ENCODE peak calls at places on chromosomes 12 and 14, in four cellular contexts. A is transverse colon, X is GM12878, K is uterus. N is an unnamed sample. For H3K36me3, the result is how much of the 10 kb centered on the place peaks cover.

GRCh38 chr12:78787576-78787975 is 77.0 kb upstream of the SYT1 start:
- DNase-seq in K (no peak), A (no peak), X (no peak), N (no peak)

GRCh38 chr14:102739190-102739469 is 38.1 kb upstream of the TRAF3 start:
- DNase-seq in A (no peak), K (no peak), X (no peak), N (no peak)

GRCh38 chr12:24821691-24822090 is 127.2 kb downstream of the BCAT1 start:
- DNase-seq in X (peak), K (no peak), A (no peak), N (no peak)

GRCh38 chr14:100314724-100315123 is 8.4 kb upstream of the SLC25A47 start:
- DNase-seq in A (peak), K (no peak), X (no peak), N (no peak)

GRCh38 chr12:111444314-111444705 is 38.6 kb downstream of the SH2B3 start:
- DNase-seq in A (peak), X (peak), K (no peak), N (no peak)

GRCh38 chr12:58588771-58589170 is 331.5 kb downstream of the LRIG3 start:
- DNase-seq in A (no peak), X (no peak), K (no peak), N (no peak)

GRCh38 chr12:124551268-124552144 is 15.9 kb downstream of the NCOR2 start:
- DNase-seq in X (no peak), K (peak), A (peak), N (no peak)

GRCh38 chr12:46107591-46107990 is 117.2 kb upstream of the SCAF11 start:
- DNase-seq in K (no peak), X (no peak), A (no peak), N (no peak)

GRCh38 chr12:131035268-131035681 is 81.6 kb downstream of the ADGRD1 start:
- DNase-seq in A (no peak), K (no peak), X (no peak), N (no peak)

GRCh38 chr12:110001596-110001995 is 2.4 kb downstream of the ANKRD13A start:
- DNase-seq in K (no peak), A (no peak), X (no peak), N (no peak)

GRCh38 chr14:105477659-105478623 is 3.3 kb downstream of the CRIP2 start:
- DNase-seq in X (no peak), A (no peak), K (no peak), N (no peak)

GRCh38 chr12:56079729-56080555 is at the start of gene ERBB3:
- DNase-seq in A (peak), X (no peak), K (peak), N (peak)

GRCh38 chr14:47674546-47675238 is 713 bp downstream of the MDGA2 start:
- DNase-seq in X (no peak), A (no peak), K (no peak), N (no peak)

GRCh38 chr14:102986810-102987579 is 64.5 kb downstream of the AMN start:
- DNase-seq in K (no peak), A (no peak), X (no peak), N (no peak)

GRCh38 chr14:89748004-89748403 is 206.5 kb downstream of the EFCAB11 start:
- DNase-seq in K (no peak), A (no peak), X (no peak), N (no peak)

GRCh38 chr14:84298738-84299137 is 1231.2 kb upstream of the FLRT2 start:
- DNase-seq in X (no peak), K (no peak), A (no peak), N (no peak)

GRCh38 chr12:18811268-18811667 is 73.3 kb downstream of the CAPZA3 start:
- DNase-seq in X (no peak), K (no peak), A (no peak), N (no peak)

GRCh38 chr12:4290011-4290790 is 16.6 kb downstream of the CCND2 start:
- DNase-seq in K (no peak), X (no peak), A (no peak), N (no peak)

GRCh38 chr14:25371053-25371452 is 321.1 kb upstream of the STXBP6 start:
- DNase-seq in K (no peak), A (no peak), X (no peak), N (no peak)

GRCh38 chr12:1801285-1801975 is 18.9 kb upstream of the LRTM2 start:
- DNase-seq in K (peak), X (no peak), A (peak), N (no peak)

GRCh38 chr14:64117671-64118402 is 176.3 kb downstream of the ESR2 start:
- DNase-seq in X (no peak), K (no peak), A (no peak), N (peak)

GRCh38 chr14:93114713-93115068 is 1.0 kb downstream of the ITPK1 start:
- DNase-seq in K (no peak), A (peak), X (no peak), N (peak)

GRCh38 chr12:91601057-91601456 is 418.4 kb upstream of the DCN start:
- DNase-seq in X (no peak), K (no peak), A (no peak), N (no peak)

GRCh38 chr12:69875416-69875815 is 50.4 kb downstream of the MYRFL start:
- DNase-seq in X (no peak), A (no peak), K (no peak), N (no peak)

GRCh38 chr14:33840797-33841196 is 110.1 kb downstream of the EGLN3 start:
- DNase-seq in K (no peak), A (no peak), X (no peak), N (no peak)

GRCh38 chr14:69873877-69874780 is 5.1 kb upstream of the SMOC1 start:
- DNase-seq in A (no peak), X (no peak), K (no peak), N (no peak)

GRCh38 chr12:49170924-49171323 is 18.0 kb downstream of the TUBA1A start:
- DNase-seq in A (no peak), X (no peak), K (no peak), N (no peak)

GRCh38 chr12:46549527-46550265 is 177.1 kb upstream of the SLC38A2 start:
- DNase-seq in X (no peak), A (no peak), K (no peak), N (no peak)

GRCh38 chr12:110555509-110556406 is 27.4 kb downstream of the PPTC7 start:
- DNase-seq in K (no peak), X (no peak), A (no peak), N (no peak)

GRCh38 chr12:130957304-130957621 is 3.6 kb downstream of the ADGRD1 start:
- DNase-seq in K (no peak), X (no peak), A (no peak), N (no peak)

GRCh38 chr12:45598761-45599160 is 130.7 kb upstream of the ARID2 start:
- DNase-seq in X (no peak), K (no peak), A (no peak), N (no peak)

GRCh38 chr14:55361190-55361589 is 50.4 kb downstream of the ATG14 start:
- DNase-seq in A (no peak), X (no peak), K (no peak), N (no peak)

GRCh38 chr12:32155911-32156585 is 49.4 kb downstream of the BICD1 start:
- DNase-seq in X (no peak), K (no peak), A (no peak), N (no peak)

GRCh38 chr12:89418228-89418910 is 66.1 kb upstream of the DUSP6 start:
- DNase-seq in X (no peak), A (no peak), K (no peak), N (no peak)

GRCh38 chr14:61586539-61587396 is 108.5 kb upstream of the HIF1A start:
- DNase-seq in A (no peak), K (no peak), X (no peak), N (no peak)

GRCh38 chr14:79278286-79278797 is 933.0 kb downstream of the DIO2 start:
- DNase-seq in K (no peak), A (no peak), X (no peak), N (peak)

GRCh38 chr14:77107228-77107627 is 9.2 kb downstream of the CIPC start:
- DNase-seq in A (no peak), X (no peak), K (no peak), N (no peak)

GRCh38 chr14:77105554-77105953 is 7.5 kb downstream of the CIPC start:
- DNase-seq in X (no peak), K (no peak), A (no peak), N (no peak)

GRCh38 chr14:77105118-77105517 is 7.1 kb downstream of the CIPC start:
- DNase-seq in X (no peak), K (no peak), A (no peak), N (no peak)

GRCh38 chr14:77108753-77109152 is 10.7 kb downstream of the CIPC start:
- DNase-seq in K (no peak), A (no peak), X (no peak), N (no peak)

GRCh38 chr14:77106666-77107065 is 8.6 kb downstream of the CIPC start:
- DNase-seq in A (no peak), X (no peak), K (no peak), N (no peak)
- H3K36me3 ChIP-seq in A (under half), X (under half), K (under half), N (under half)

GRCh38 chr14:24164591-24164991 is 3.5 kb downstream of the IRF9 start:
- DNase-seq in A (no peak), K (no peak), X (no peak), N (no peak)

GRCh38 chr14:24160499-24160849 is 591 bp upstream of the IRF9 start:
- DNase-seq in A (no peak), K (no peak), X (no peak), N (no peak)

GRCh38 chr14:24162083-24162482 is 1.0 kb downstream of the IRF9 start:
- DNase-seq in A (no peak), X (no peak), K (no peak), N (no peak)

GRCh38 chr14:24159777-24160498 is 1.1 kb upstream of the IRF9 start:
- DNase-seq in X (no peak), A (no peak), K (no peak), N (no peak)

GRCh38 chr14:24160850-24161804 is at the start of gene IRF9:
- DNase-seq in K (peak), A (peak), X (peak), N (peak)
- TF ChIP-seq POLR2A in K (peak), A (peak), X (peak), N (peak)

GRCh38 chr14:22925513-22925912 is 3.7 kb downstream of the PRMT5 start:
- DNase-seq in K (no peak), A (no peak), X (no peak), N (no peak)

GRCh38 chr14:22920697-22921096 is 1.7 kb upstream of the RBM23 start:
- DNase-seq in X (no peak), K (no peak), A (no peak), N (no peak)

GRCh38 chr14:22919601-22919921 is 612 bp upstream of the RBM23 start:
- DNase-seq in K (no peak), X (no peak), A (no peak), N (no peak)

GRCh38 chr14:22923746-22924145 is 4.8 kb upstream of the RBM23 start:
- DNase-seq in A (no peak), K (no peak), X (no peak), N (no peak)

GRCh38 chr14:22922294-22922693 is 3.3 kb upstream of the RBM23 start:
- DNase-seq in K (no peak), X (no peak), A (no peak), N (no peak)
- H3K36me3 ChIP-seq in K (under half), X (under half), A (under half), N (under half)

GRCh38 chr12:120115066-120115465 is 1.5 kb downstream of the RAB35 start:
- DNase-seq in A (no peak), X (no peak), K (no peak), N (no peak)

GRCh38 chr12:120117961-120118709 is 1.6 kb upstream of the RAB35 start:
- DNase-seq in X (no peak), K (no peak), A (no peak), N (no peak)

GRCh38 chr12:120116792-120117651 is 469 bp upstream of the RAB35 start:
- DNase-seq in X (no peak), A (peak), K (peak), N (peak)

GRCh38 chr12:120115692-120116442 is 686 bp downstream of the RAB35 start:
- DNase-seq in K (no peak), X (no peak), A (peak), N (peak)

GRCh38 chr12:120116443-120116791 is at the start of gene RAB35:
- DNase-seq in A (no peak), X (no peak), K (no peak), N (no peak)
- TF ChIP-seq POLR2A in A (no peak), X (peak), K (no peak), N (peak)

DNA sequence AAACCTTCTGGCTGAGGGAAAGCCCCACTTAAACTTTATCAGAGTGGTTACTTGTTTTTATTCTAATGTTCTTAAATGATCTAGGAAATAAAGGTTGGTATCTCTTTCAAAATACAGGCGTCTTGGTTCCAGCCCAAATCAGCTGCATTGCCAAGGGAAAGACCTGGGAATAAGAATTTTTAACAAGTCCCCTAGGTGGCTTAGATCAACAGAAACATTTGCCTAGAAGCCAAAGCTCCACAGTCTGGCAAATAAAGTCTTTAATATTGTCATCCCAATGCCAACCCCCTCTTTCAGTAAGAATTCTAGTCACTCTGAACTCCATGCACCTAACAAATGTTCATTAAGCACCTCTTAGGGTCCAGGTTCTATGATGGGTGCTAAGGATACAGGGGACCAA is 66.8 kb downstream of the ARL6IP4 start:
- DNase-seq in A (no peak), K (no peak), X (no peak), N (no peak)
- H3K36me3 ChIP-seq in A (under half), K (under half), X (under half), N (under half)

GRCh38 chr14:50941151-50941550 is 3.1 kb downstream of the PYGL start:
- DNase-seq in K (no peak), A (no peak), X (no peak), N (no peak)

GRCh38 chr14:50946234-50946935 is 2.1 kb upstream of the PYGL start:
- DNase-seq in X (no peak), K (no peak), A (no peak), N (no peak)

GRCh38 chr14:50944647-50945413 is 547 bp upstream of the PYGL start:
- DNase-seq in K (peak), X (no peak), A (peak), N (peak)

GRCh38 chr14:50943261-50943942 is 881 bp downstream of the PYGL start:
- DNase-seq in A (peak), X (no peak), K (peak), N (peak)

GRCh38 chr14:50943943-50944646 is at the start of gene PYGL:
- DNase-seq in A (peak), K (peak), X (no peak), N (peak)
- TF ChIP-seq POLR2A in A (peak), K (no peak), X (no peak), N (peak)

DNA sequence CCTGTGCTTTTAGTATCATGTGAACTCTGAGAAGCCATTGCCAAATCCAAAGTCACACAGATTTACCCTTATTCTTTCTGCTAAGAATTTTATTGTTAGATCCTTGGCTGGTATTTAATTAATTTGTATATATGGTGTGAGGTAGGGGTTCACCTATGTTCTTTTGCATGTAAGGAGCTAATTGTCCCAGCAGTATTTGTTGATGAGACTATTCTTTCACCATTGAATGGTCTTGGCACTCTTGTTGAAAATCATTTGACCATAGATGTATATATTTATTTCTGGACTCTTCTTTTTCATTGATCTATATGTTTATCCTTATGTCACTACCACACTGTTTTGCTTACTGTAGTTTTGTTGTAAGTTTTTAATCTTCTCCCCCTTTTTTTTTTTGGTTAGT is 26.2 kb downstream of the G2E3 start:
- DNase-seq in A (no peak), K (no peak), X (no peak), N (no peak)
- H3K36me3 ChIP-seq in A (under half), K (under half), X (under half), N (under half)

GRCh38 chr12:133130038-133130807 is at the start of the genes ZNF10 and ZNF891:
- DNase-seq in X (peak), A (peak), K (peak), N (peak)
- TF ChIP-seq POLR2A in X (peak), A (peak), K (peak), N (peak)

GRCh38 chr12:57420482-57420881 is 10.4 kb downstream of the R3HDM2 start:
- DNase-seq in X (no peak), K (no peak), A (no peak), N (no peak)
- H3K36me3 ChIP-seq in X (under half), K (under half), A (under half), N (under half)